ENCODE peak calls at places on chromosomes 2 and 18, in ten cellular contexts. F is CD4-positive, CD25-positive, alpha-beta regulatory T cell; G is MM.1S; U is transverse colon; M is PC-9; N is left ventricle myocardium inferior; J is pancreas; V is heart right ventricle; A is lower lobe of right lung; L is heart left ventricle. Q is an unnamed sample.
A peak's percentile ranks its signal among the peaks of the same experiment; 100 is the strongest.

GRCh38 chr18:49839012-49839411 is 25.7 kb upstream of the ACAA2 start:
- DNase-seq in M (peak; percentile 42), V (no peak), L (no peak), F (no peak), A (no peak), N (no peak), J (no peak), U (no peak), G (no peak), Q (no peak)

GRCh38 chr2:40168032-40168431 is 283.9 kb downstream of the SLC8A1 start:
- DNase-seq in U (peak; percentile 31), A (no peak), G (no peak), M (peak; percentile 49), F (no peak), J (no peak), N (no peak), V (no peak), L (no peak), Q (peak; percentile 29)

GRCh38 chr2:207484444-207485391 is 45.0 kb upstream of the CREB1 start:
- DNase-seq in G (no peak), A (no peak), F (no peak), U (no peak), M (no peak), V (no peak), L (no peak), J (no peak), N (no peak), Q (no peak)

GRCh38 chr2:202237787-202238233 is 587 bp downstream of the SUMO1 start:
- DNase-seq in L (peak; percentile 27), N (peak; percentile 18), A (peak; percentile 47), F (no peak), J (peak; percentile 43), G (peak; percentile 12), V (no peak), M (peak; percentile 21), U (peak; percentile 21), Q (peak; percentile 64)

GRCh38 chr2:53987336-53987921 is 16.6 kb upstream of the PSME4 start:
- DNase-seq in M (peak; percentile 29), U (no peak), L (no peak), A (no peak), J (no peak), V (no peak), F (no peak), G (peak; percentile 62), N (no peak), Q (peak; percentile 5)

GRCh38 chr2:213121677-213122076 is 29.7 kb downstream of the IKZF2 start:
- DNase-seq in J (no peak), U (no peak), V (no peak), L (no peak), M (no peak), A (no peak), F (no peak), N (no peak), G (no peak), Q (no peak)

GRCh38 chr18:31942301-31942998 is 478 bp downstream of the TRAPPC8 start:
- DNase-seq in F (no peak), G (peak; percentile 40), L (peak; percentile 33), J (peak; percentile 72), N (no peak), M (peak; percentile 10), V (peak; percentile 25), A (peak; percentile 73), U (peak; percentile 56), Q (peak; percentile 72)

GRCh38 chr2:213306320-213306942 is 22.2 kb downstream of the SPAG16 start:
- DNase-seq in J (peak; percentile 10), A (no peak), F (no peak), M (no peak), N (peak; percentile 22), V (peak; percentile 13), L (peak; percentile 45), U (peak; percentile 28), G (no peak), Q (peak; percentile 13)

GRCh38 chr2:78532762-78533399 is 492.6 kb upstream of the REG3G start:
- DNase-seq in A (no peak), F (no peak), G (no peak), M (no peak), J (no peak), U (no peak), L (no peak), N (no peak), V (no peak), Q (no peak)

GRCh38 chr2:26681656-26682055 is 10.9 kb upstream of the KCNK3 start:
- DNase-seq in A (no peak), G (no peak), M (no peak), V (no peak), N (no peak), U (no peak), L (no peak), F (no peak), J (no peak), Q (no peak)

GRCh38 chr18:70491734-70492348 is 203.0 kb downstream of the SOCS6 start:
- DNase-seq in N (no peak), U (peak; percentile 72), A (no peak), V (no peak), L (peak; percentile 18), G (peak; percentile 72), J (no peak), M (peak; percentile 16), F (peak; percentile 21), Q (peak; percentile 67)

GRCh38 chr2:29462293-29462692 is 347.1 kb downstream of the CLIP4 start:
- DNase-seq in A (no peak), U (no peak), M (no peak), V (no peak), J (no peak), G (no peak), L (no peak), F (no peak), N (no peak), Q (no peak)

GRCh38 chr18:28045176-28045810 is 131.6 kb downstream of the CDH2 start:
- DNase-seq in L (no peak), N (no peak), F (no peak), J (no peak), A (no peak), M (no peak), V (no peak), U (no peak), G (no peak), Q (peak; percentile 11)

GRCh38 chr2:14998548-14998947 is 366.0 kb downstream of the LRATD1 start:
- DNase-seq in M (no peak), J (no peak), L (no peak), G (no peak), N (no peak), F (no peak), A (no peak), V (no peak), U (no peak), Q (no peak)

GRCh38 chr18:49494660-49495059 is 7.6 kb upstream of the C18orf32 start:
- DNase-seq in G (no peak), M (no peak), J (no peak), F (no peak), A (no peak), U (no peak), V (no peak), N (no peak), L (no peak), Q (no peak)

GRCh38 chr2:36369163-36369562 is 13.6 kb downstream of the CRIM1 start:
- DNase-seq in G (no peak), F (no peak), A (no peak), M (no peak), N (no peak), J (no peak), V (no peak), L (no peak), U (no peak), Q (no peak)

GRCh38 chr18:35588995-35589394 is 7.5 kb downstream of the GALNT1 start:
- DNase-seq in M (no peak), J (no peak), A (no peak), F (peak; percentile 49), L (no peak), G (no peak), U (no peak), N (no peak), V (no peak), Q (no peak)

GRCh38 chr2:190683802-190684201 is 34.9 kb downstream of the NAB1 start:
- DNase-seq in V (no peak), N (no peak), A (no peak), F (no peak), M (no peak), U (no peak), L (no peak), J (no peak), G (no peak), Q (no peak)

DNA sequence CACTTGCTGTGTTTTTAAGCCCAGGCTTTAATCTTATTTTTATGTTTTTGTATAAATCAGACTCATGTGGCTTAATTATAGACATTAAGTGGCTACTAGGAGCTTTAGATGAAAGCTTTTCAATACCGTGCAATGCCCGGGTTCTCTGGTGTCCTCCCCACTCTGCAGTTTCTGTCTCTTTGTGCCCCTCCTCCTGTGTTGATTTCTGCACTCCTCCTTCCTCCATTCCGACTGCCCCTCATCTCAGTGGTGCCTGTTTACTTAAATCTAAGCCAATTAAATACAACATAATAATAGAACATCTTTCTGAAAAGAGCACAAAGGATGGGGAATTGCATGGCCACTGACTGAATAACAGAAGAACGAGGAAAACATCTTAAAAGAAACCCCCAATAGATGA is 157.7 kb upstream of the UNC80 start:
- DNase-seq in G (no peak), L (no peak), U (no peak), F (no peak), V (no peak), N (no peak), M (no peak), J (no peak), A (no peak), Q (no peak)
- H3K27ac ChIP-seq in G (no peak overlapping the region), L (no peak overlapping the region), U (no peak overlapping the region), F (no peak overlapping the region), V (no peak overlapping the region), N (no peak overlapping the region), M (no peak overlapping the region), J (no peak overlapping the region), A (no peak overlapping the region), Q (no peak overlapping the region)

GRCh38 chr2:32384529-32384928 is 27.7 kb downstream of the BIRC6 start:
- DNase-seq in L (no peak), A (no peak), V (no peak), F (no peak), U (no peak), J (no peak), G (no peak), N (no peak), M (no peak), Q (no peak)
- H3K27ac ChIP-seq in L (no peak overlapping the region), A (peak overlapping the region; percentile 12), V (no peak overlapping the region), F (no peak overlapping the region), U (no peak overlapping the region), J (no peak overlapping the region), G (no peak overlapping the region), N (no peak overlapping the region), M (no peak overlapping the region), Q (no peak overlapping the region)

DNA sequence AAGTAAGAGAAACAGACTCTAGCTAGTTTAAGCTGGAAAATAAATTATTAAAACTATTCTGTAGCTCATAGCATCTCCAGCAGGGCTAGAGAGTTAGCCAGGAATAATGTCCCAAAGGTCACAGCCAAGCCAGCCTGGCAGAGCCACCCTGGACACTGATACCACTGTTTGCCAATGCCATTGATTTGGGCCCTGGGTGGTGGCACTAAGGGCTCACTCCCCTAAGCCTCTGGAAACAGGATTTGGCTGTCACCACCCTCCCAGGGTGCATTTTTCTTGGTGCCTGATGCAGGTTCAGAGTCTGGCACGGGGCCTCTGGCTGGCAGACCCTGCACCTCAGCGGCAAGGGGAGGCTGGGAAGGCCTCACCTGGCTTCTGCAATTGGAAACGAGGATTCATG is 7.1 kb downstream of the SH2D6 start:
- DNase-seq in A (no peak), N (no peak), M (no peak), G (no peak), V (no peak), J (peak; percentile 79), F (no peak), U (no peak), L (no peak), Q (no peak)
- H3K27ac ChIP-seq in A (no peak overlapping the region), N (no peak overlapping the region), M (no peak overlapping the region), G (no peak overlapping the region), V (no peak overlapping the region), J (peak overlapping the region; percentile 30), F (no peak overlapping the region), U (no peak overlapping the region), L (no peak overlapping the region), Q (no peak overlapping the region)

GRCh38 chr2:222941510-222942032 is 80.7 kb downstream of the ACSL3 start:
- DNase-seq in U (no peak), M (no peak), A (no peak), V (no peak), F (no peak), G (no peak), L (no peak), J (no peak), N (no peak), Q (no peak)
- H3K27ac ChIP-seq in U (no peak overlapping the region), M (peak overlapping the region; percentile 69), A (no peak overlapping the region), V (no peak overlapping the region), F (no peak overlapping the region), G (no peak overlapping the region), L (no peak overlapping the region), J (no peak overlapping the region), N (no peak overlapping the region), Q (no peak overlapping the region)